ENCODE peak calls at places on chromosomes 6 and 20, in ten cellular contexts. One of them, this sample, is unnamed.
A peak's percentile ranks its signal among the peaks of the same experiment; 100 is the strongest.

GRCh38 chr20:24747015-24747712 is 201.9 kb upstream of the CST7 start:
- DNase-seq in foreskin fibroblast: no peak
- DNase-seq in OCI-LY7: no peak
- DNase-seq in cardiac fibroblast: no peak
- DNase-seq in heart right ventricle: no peak
- DNase-seq in astrocyte: no peak
- DNase-seq in lower lobe of right lung: no peak
- DNase-seq in CD8-positive, alpha-beta T cell: no peak
- DNase-seq in HFF-Myc: no peak
- DNase-seq in psoas muscle: no peak
- DNase-seq in this sample: no peak

GRCh38 chr6:89410231-89411018 is 1.6 kb downstream of the RRAGD start:
- DNase-seq in heart right ventricle: no peak
- DNase-seq in psoas muscle: no peak
- DNase-seq in CD8-positive, alpha-beta T cell: no peak
- DNase-seq in astrocyte: no peak
- DNase-seq in OCI-LY7: peak; percentile 44
- DNase-seq in lower lobe of right lung: no peak
- DNase-seq in HFF-Myc: no peak
- DNase-seq in cardiac fibroblast: no peak
- DNase-seq in foreskin fibroblast: no peak
- DNase-seq in this sample: no peak

GRCh38 chr6:29946787-29947186 is 4.5 kb downstream of the HLA-A start:
- DNase-seq in psoas muscle: no peak
- DNase-seq in foreskin fibroblast: no peak
- DNase-seq in CD8-positive, alpha-beta T cell: no peak
- DNase-seq in lower lobe of right lung: no peak
- DNase-seq in astrocyte: no peak
- DNase-seq in heart right ventricle: no peak
- DNase-seq in OCI-LY7: no peak
- DNase-seq in cardiac fibroblast: no peak
- DNase-seq in HFF-Myc: no peak
- DNase-seq in this sample: no peak

GRCh38 chr20:40869416-40870147 is 159.0 kb upstream of the TOP1 start:
- DNase-seq in astrocyte: no peak
- DNase-seq in OCI-LY7: no peak
- DNase-seq in heart right ventricle: no peak
- DNase-seq in psoas muscle: no peak
- DNase-seq in HFF-Myc: no peak
- DNase-seq in cardiac fibroblast: no peak
- DNase-seq in lower lobe of right lung: no peak
- DNase-seq in CD8-positive, alpha-beta T cell: no peak
- DNase-seq in foreskin fibroblast: no peak
- DNase-seq in this sample: no peak

GRCh38 chr6:13508711-13509705 is 21.6 kb upstream of the GFOD1 start:
- DNase-seq in psoas muscle: no peak
- DNase-seq in heart right ventricle: no peak
- DNase-seq in OCI-LY7: no peak
- DNase-seq in astrocyte: peak; percentile 90
- DNase-seq in foreskin fibroblast: peak; percentile 23
- DNase-seq in CD8-positive, alpha-beta T cell: no peak
- DNase-seq in cardiac fibroblast: peak; percentile 49
- DNase-seq in HFF-Myc: peak; percentile 77
- DNase-seq in lower lobe of right lung: no peak
- DNase-seq in this sample: peak; percentile 72

GRCh38 chr6:85192186-85192585 is 257.7 kb upstream of the NT5E start:
- DNase-seq in heart right ventricle: no peak
- DNase-seq in CD8-positive, alpha-beta T cell: no peak
- DNase-seq in cardiac fibroblast: peak; percentile 73
- DNase-seq in psoas muscle: no peak
- DNase-seq in astrocyte: peak; percentile 3
- DNase-seq in OCI-LY7: no peak
- DNase-seq in foreskin fibroblast: peak; percentile 77
- DNase-seq in lower lobe of right lung: no peak
- DNase-seq in HFF-Myc: peak; percentile 3
- DNase-seq in this sample: peak; percentile 61

GRCh38 chr6:44559486-44560270 is 172.2 kb downstream of the CDC5L start:
- DNase-seq in psoas muscle: no peak
- DNase-seq in HFF-Myc: no peak
- DNase-seq in foreskin fibroblast: no peak
- DNase-seq in CD8-positive, alpha-beta T cell: no peak
- DNase-seq in cardiac fibroblast: no peak
- DNase-seq in heart right ventricle: no peak
- DNase-seq in lower lobe of right lung: no peak
- DNase-seq in OCI-LY7: no peak
- DNase-seq in astrocyte: no peak
- DNase-seq in this sample: no peak

GRCh38 chr20:51394706-51395105 is 147.8 kb downstream of the NFATC2 start:
- DNase-seq in cardiac fibroblast: no peak
- DNase-seq in heart right ventricle: no peak
- DNase-seq in CD8-positive, alpha-beta T cell: no peak
- DNase-seq in OCI-LY7: no peak
- DNase-seq in lower lobe of right lung: no peak
- DNase-seq in foreskin fibroblast: no peak
- DNase-seq in astrocyte: no peak
- DNase-seq in HFF-Myc: no peak
- DNase-seq in psoas muscle: no peak
- DNase-seq in this sample: no peak

GRCh38 chr20:63747622-63748355 is 8.2 kb downstream of the SLC2A4RG start:
- DNase-seq in astrocyte: no peak
- DNase-seq in heart right ventricle: no peak
- DNase-seq in lower lobe of right lung: no peak
- DNase-seq in foreskin fibroblast: no peak
- DNase-seq in psoas muscle: peak; percentile 46
- DNase-seq in CD8-positive, alpha-beta T cell: no peak
- DNase-seq in OCI-LY7: peak; percentile 87
- DNase-seq in HFF-Myc: no peak
- DNase-seq in cardiac fibroblast: no peak
- DNase-seq in this sample: no peak

GRCh38 chr20:13348301-13349239 is 127.5 kb downstream of the ISM1 start:
- DNase-seq in heart right ventricle: no peak
- DNase-seq in CD8-positive, alpha-beta T cell: no peak
- DNase-seq in HFF-Myc: no peak
- DNase-seq in foreskin fibroblast: no peak
- DNase-seq in psoas muscle: no peak
- DNase-seq in lower lobe of right lung: no peak
- DNase-seq in OCI-LY7: no peak
- DNase-seq in astrocyte: no peak
- DNase-seq in cardiac fibroblast: no peak
- DNase-seq in this sample: peak; percentile 52

GRCh38 chr20:57658447-57659130 is 38.4 kb upstream of the ZBP1 start:
- DNase-seq in psoas muscle: no peak
- DNase-seq in CD8-positive, alpha-beta T cell: no peak
- DNase-seq in cardiac fibroblast: no peak
- DNase-seq in lower lobe of right lung: peak; percentile 43
- DNase-seq in HFF-Myc: no peak
- DNase-seq in heart right ventricle: no peak
- DNase-seq in OCI-LY7: no peak
- DNase-seq in astrocyte: no peak
- DNase-seq in foreskin fibroblast: no peak
- DNase-seq in this sample: no peak

GRCh38 chr6:160051390-160051789 is 70.2 kb upstream of the SLC22A1 start:
- DNase-seq in astrocyte: peak; percentile 16
- DNase-seq in psoas muscle: no peak
- DNase-seq in HFF-Myc: no peak
- DNase-seq in lower lobe of right lung: no peak
- DNase-seq in heart right ventricle: no peak
- DNase-seq in CD8-positive, alpha-beta T cell: no peak
- DNase-seq in foreskin fibroblast: no peak
- DNase-seq in OCI-LY7: no peak
- DNase-seq in cardiac fibroblast: no peak
- DNase-seq in this sample: no peak

DNA sequence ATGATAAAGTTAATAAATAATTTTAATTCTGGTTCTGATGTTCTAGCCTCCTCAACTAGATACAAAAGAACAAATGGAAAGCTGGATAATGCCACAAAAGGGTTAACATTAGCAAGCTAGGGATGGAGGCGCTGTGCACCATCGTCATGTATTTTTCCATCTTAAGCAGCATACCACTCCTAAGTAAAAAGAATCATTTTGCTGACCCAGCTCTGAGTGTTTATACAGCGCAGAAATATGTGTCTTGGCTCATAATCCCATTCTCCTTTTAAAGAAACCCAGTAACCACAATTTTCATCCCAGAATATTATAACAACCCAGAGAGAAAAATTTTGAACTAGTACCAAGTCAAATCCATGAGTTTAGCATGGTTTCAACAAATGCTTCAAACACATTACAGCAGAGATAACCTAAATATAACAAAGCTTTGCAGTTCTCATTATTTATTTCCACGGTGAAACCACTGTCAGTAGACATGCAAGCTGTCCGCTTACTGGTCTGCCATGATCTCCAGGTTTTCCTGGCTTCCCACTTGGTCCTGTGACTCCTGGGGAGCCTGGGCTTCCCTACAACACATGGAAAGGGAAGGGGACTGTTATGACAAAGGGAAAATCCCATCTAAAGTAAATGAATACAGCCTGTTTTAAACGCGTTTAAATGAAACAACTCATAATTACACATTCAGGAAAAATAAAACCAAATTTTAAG is 111.1 kb downstream of the COL12A1 start:
- DNase-seq in HFF-Myc: no peak
- DNase-seq in astrocyte: peak; percentile 95
- DNase-seq in foreskin fibroblast: peak; percentile 23
- DNase-seq in heart right ventricle: no peak
- DNase-seq in cardiac fibroblast: peak; percentile 77
- DNase-seq in OCI-LY7: no peak
- DNase-seq in psoas muscle: no peak
- DNase-seq in lower lobe of right lung: no peak
- DNase-seq in CD8-positive, alpha-beta T cell: no peak
- DNase-seq in this sample: peak; percentile 96
- H3K4me3 ChIP-seq in HFF-Myc: no peak overlapping the region
- H3K4me3 ChIP-seq in astrocyte: no peak overlapping the region
- H3K4me3 ChIP-seq in foreskin fibroblast: no peak overlapping the region
- H3K4me3 ChIP-seq in heart right ventricle: no peak overlapping the region
- H3K4me3 ChIP-seq in cardiac fibroblast: no peak overlapping the region
- H3K4me3 ChIP-seq in OCI-LY7: no peak overlapping the region
- H3K4me3 ChIP-seq in psoas muscle: no peak overlapping the region
- H3K4me3 ChIP-seq in lower lobe of right lung: no peak overlapping the region
- H3K4me3 ChIP-seq in CD8-positive, alpha-beta T cell: no peak overlapping the region
- H3K4me3 ChIP-seq in this sample: no peak overlapping the region

DNA sequence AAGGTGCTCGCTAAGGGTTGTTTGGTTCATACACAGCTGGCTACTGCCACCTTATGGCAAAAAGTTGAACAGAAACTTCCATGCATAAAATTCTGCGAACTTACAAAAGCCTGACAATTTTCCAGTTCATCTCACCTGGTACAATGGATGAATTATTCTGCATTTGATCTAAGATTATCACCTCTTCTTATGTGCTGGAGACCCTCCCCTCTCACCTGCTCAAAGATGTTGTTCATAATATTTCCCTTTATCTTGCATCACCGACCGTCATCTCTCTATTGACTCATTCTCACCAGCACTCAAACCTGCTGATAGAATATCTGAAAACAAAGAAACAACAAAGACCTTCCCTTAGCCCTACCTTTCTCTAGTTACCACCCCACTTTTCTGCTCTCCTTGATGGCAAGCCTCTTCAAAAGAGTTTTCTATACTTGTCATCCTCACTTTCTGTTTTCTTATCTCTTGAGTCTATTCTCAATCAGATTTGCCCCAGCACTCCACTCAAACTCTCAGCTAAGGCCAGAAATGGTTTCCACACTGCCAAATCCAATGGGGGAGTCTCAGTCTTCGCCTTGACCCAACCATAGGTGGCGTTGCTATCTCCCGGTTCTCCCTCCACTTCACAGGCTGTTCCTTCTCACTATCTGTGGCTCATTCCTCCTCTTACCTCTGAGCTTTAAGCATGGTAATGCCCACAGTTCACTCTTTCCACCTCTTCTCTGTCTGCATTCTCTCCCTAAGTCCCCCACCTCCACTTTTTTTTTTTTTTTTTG is 25.8 kb downstream of the SNRNP48 start:
- DNase-seq in cardiac fibroblast: peak; percentile 82
- DNase-seq in psoas muscle: no peak
- DNase-seq in CD8-positive, alpha-beta T cell: no peak
- DNase-seq in foreskin fibroblast: no peak
- DNase-seq in heart right ventricle: no peak
- DNase-seq in OCI-LY7: peak; percentile 66
- DNase-seq in astrocyte: peak; percentile 23
- DNase-seq in lower lobe of right lung: no peak
- DNase-seq in HFF-Myc: peak; percentile 30
- DNase-seq in this sample: peak; percentile 80
- TF ChIP-seq CTCF in cardiac fibroblast: peak; percentile 80
- TF ChIP-seq CTCF in psoas muscle: peak; percentile 81
- TF ChIP-seq CTCF in CD8-positive, alpha-beta T cell: peak; percentile 85
- TF ChIP-seq CTCF in foreskin fibroblast: peak; percentile 54
- TF ChIP-seq CTCF in heart right ventricle: peak; percentile 77
- TF ChIP-seq CTCF in OCI-LY7: peak; percentile 86
- TF ChIP-seq CTCF in astrocyte: peak; percentile 70
- TF ChIP-seq CTCF in lower lobe of right lung: peak; percentile 74
- TF ChIP-seq CTCF in HFF-Myc: peak; percentile 69
- TF ChIP-seq CTCF in this sample: peak; percentile 82

DNA sequence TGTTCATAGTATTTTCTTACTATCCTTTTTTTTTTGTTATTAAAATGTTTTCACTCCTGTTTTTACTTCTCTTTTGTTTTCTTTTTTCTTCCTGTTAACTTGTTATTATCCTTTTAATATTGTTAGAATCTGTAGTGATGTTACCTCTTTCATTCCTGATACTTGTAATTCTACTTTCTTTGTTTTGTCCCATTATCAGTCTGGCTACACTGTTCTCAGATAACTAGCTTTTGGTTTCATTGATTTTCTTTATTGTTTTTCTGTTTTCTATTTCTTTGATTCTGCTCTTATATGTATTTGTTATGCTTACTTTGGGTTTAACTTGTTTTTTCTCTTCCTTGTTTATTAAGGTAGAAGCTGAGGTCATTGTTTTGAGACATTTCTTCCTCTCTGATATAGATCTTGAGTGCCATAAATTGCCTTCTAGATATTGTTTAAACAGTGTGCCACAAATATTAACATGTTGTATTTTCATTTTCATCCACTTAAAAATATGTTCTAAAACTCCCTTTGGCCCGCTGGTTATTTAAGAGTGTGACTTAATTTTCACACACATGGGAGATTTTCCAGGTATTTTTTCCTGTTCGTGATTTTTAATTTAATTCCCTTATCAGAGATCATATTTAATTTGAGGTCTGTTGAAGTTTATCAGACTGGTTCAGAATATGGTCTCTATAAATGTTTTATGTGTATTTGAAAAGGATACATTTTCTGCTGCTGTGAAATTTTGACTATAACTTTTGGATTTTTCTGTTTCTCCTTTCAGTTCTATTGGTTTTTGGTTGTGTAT is 6.7 kb downstream of the XRN2 start:
- DNase-seq in foreskin fibroblast: no peak
- DNase-seq in psoas muscle: no peak
- DNase-seq in CD8-positive, alpha-beta T cell: no peak
- DNase-seq in lower lobe of right lung: no peak
- DNase-seq in HFF-Myc: no peak
- DNase-seq in OCI-LY7: no peak
- DNase-seq in heart right ventricle: no peak
- DNase-seq in cardiac fibroblast: no peak
- DNase-seq in astrocyte: no peak
- DNase-seq in this sample: no peak
- H3K4me3 ChIP-seq in foreskin fibroblast: no peak overlapping the region
- H3K4me3 ChIP-seq in psoas muscle: no peak overlapping the region
- H3K4me3 ChIP-seq in CD8-positive, alpha-beta T cell: no peak overlapping the region
- H3K4me3 ChIP-seq in lower lobe of right lung: no peak overlapping the region
- H3K4me3 ChIP-seq in HFF-Myc: no peak overlapping the region
- H3K4me3 ChIP-seq in OCI-LY7: no peak overlapping the region
- H3K4me3 ChIP-seq in heart right ventricle: no peak overlapping the region
- H3K4me3 ChIP-seq in cardiac fibroblast: no peak overlapping the region
- H3K4me3 ChIP-seq in astrocyte: no peak overlapping the region
- H3K4me3 ChIP-seq in this sample: no peak overlapping the region

GRCh38 chr20:39269031-39269461 is 306.9 kb downstream of the DHX35 start:
- DNase-seq in psoas muscle: peak; percentile 74
- DNase-seq in HFF-Myc: no peak
- DNase-seq in cardiac fibroblast: peak; percentile 34
- DNase-seq in CD8-positive, alpha-beta T cell: no peak
- DNase-seq in foreskin fibroblast: no peak
- DNase-seq in OCI-LY7: peak; percentile 43
- DNase-seq in astrocyte: no peak
- DNase-seq in lower lobe of right lung: peak; percentile 54
- DNase-seq in heart right ventricle: peak; percentile 54
- DNase-seq in this sample: peak; percentile 52
- TF ChIP-seq CTCF in psoas muscle: peak; percentile 90
- TF ChIP-seq CTCF in HFF-Myc: peak; percentile 76
- TF ChIP-seq CTCF in cardiac fibroblast: peak; percentile 88
- TF ChIP-seq CTCF in CD8-positive, alpha-beta T cell: peak; percentile 47
- TF ChIP-seq CTCF in foreskin fibroblast: peak; percentile 84
- TF ChIP-seq CTCF in OCI-LY7: peak; percentile 91
- TF ChIP-seq CTCF in astrocyte: peak; percentile 56
- TF ChIP-seq CTCF in lower lobe of right lung: peak; percentile 88
- TF ChIP-seq CTCF in heart right ventricle: peak; percentile 83
- TF ChIP-seq CTCF in this sample: peak; percentile 92

This sample was measured in choroid plexus epithelial cell.